ENCODE peak calls at places on chromosomes 1 and 21, in seven cellular contexts. I is mesenchymal stem cell; T is stimulated activated CD4-positive, alpha-beta T cell treated with anti-CD3 and anti-CD28 coated beads, Interleukin-4, amount 100 ng/mL, for 1 hour; D is stimulated activated naive B cell treated with anti-CD40 and anti-IgM and Interleukin-4, amounts not matched to agents 10 μg/mL and 1 μg/mL and 100 μg/mL, for 72 hours; A is stimulated activated CD8-positive, alpha-beta memory T cell treated with anti-CD3 and anti-CD28 coated beads, Interleukin-7, amount 100 ng/mL, for 1 hour; K is heart left ventricle; H is activated CD4-positive, alpha-beta T cell treated with anti-CD3 and anti-CD28 coated beads, Interleukin-2, amount 50 U/mL, for 1 hour. Y is an unnamed sample.

GRCh38 chr1:244138399-244138798 is 87.3 kb downstream of the ZBTB18 start:
- DNase-seq in I (no peak), T (no peak), D (no peak), A (no peak), K (peak; percentile 28), H (no peak), Y (no peak)

GRCh38 chr1:109579496-109579895 is 31.1 kb downstream of the GNAI3 start:
- DNase-seq in I (no peak), T (no peak), D (no peak), A (no peak), K (no peak), H (no peak), Y (no peak)

GRCh38 chr1:155929057-155929456 is 5.2 kb downstream of the KHDC4 start:
- DNase-seq in I (no peak), T (no peak), D (no peak), A (no peak), K (no peak), H (no peak), Y (peak; percentile 59)

GRCh38 chr21:45966995-45967394 is 14.6 kb upstream of the COL6A1 start:
- DNase-seq in I (no peak), T (no peak), D (no peak), A (no peak), K (no peak), H (no peak), Y (no peak)

GRCh38 chr1:240658312-240658975 is 46.5 kb upstream of the GREM2 start:
- DNase-seq in I (no peak), T (no peak), D (no peak), A (no peak), K (no peak), H (no peak), Y (no peak)

GRCh38 chr1:172497230-172497629 is 35.7 kb upstream of the SUCO start:
- DNase-seq in I (peak; percentile 6), T (no peak), D (no peak), A (no peak), K (no peak), H (no peak), Y (no peak)

GRCh38 chr1:17630048-17630830 is 90.7 kb downstream of the ARHGEF10L start:
- DNase-seq in I (no peak), T (no peak), D (no peak), A (no peak), K (peak; percentile 76), H (no peak), Y (no peak)

GRCh38 chr1:95230768-95231191 is 3.2 kb upstream of the RWDD3 start:
- DNase-seq in I (no peak), T (no peak), D (no peak), A (no peak), K (peak; percentile 38), H (no peak), Y (no peak)

GRCh38 chr1:109960745-109961094 is 23.8 kb upstream of the AHCYL1 start:
- DNase-seq in I (no peak), T (no peak), D (no peak), A (no peak), K (no peak), H (no peak), Y (no peak)

GRCh38 chr1:239025223-239025622 is 361.1 kb upstream of the CHRM3 start:
- DNase-seq in I (no peak), T (no peak), D (peak; percentile 1), A (no peak), K (no peak), H (no peak), Y (no peak)

GRCh38 chr1:111739222-111739983 is at the start of gene INKA2:
- DNase-seq in I (peak; percentile 93), T (peak; percentile 70), D (peak; percentile 78), A (peak; percentile 32), K (peak; percentile 96), H (peak; percentile 58), Y (peak; percentile 85)

GRCh38 chr21:39347537-39347936 is 1.4 kb downstream of the HMGN1 start:
- DNase-seq in I (no peak), T (no peak), D (no peak), A (no peak), K (no peak), H (no peak), Y (peak; percentile 33)

GRCh38 chr1:226310637-226311195 is 1.8 kb upstream of the LIN9 start:
- DNase-seq in I (no peak), T (no peak), D (no peak), A (no peak), K (no peak), H (no peak), Y (no peak)

GRCh38 chr1:118145736-118146135 is 39.3 kb downstream of the SPAG17 start:
- DNase-seq in I (no peak), T (no peak), D (no peak), A (no peak), K (no peak), H (no peak), Y (no peak)

GRCh38 chr1:181493885-181494284 is 10.6 kb downstream of the CACNA1E start:
- DNase-seq in I (no peak), T (no peak), D (no peak), A (no peak), K (no peak), H (no peak), Y (no peak)

GRCh38 chr1:1360511-1361169 is 2.3 kb upstream of the MXRA8 start:
- DNase-seq in I (peak; percentile 94), T (no peak), D (no peak), A (no peak), K (peak; percentile 83), H (no peak), Y (no peak)

GRCh38 chr1:111192643-111193519 is 7.6 kb downstream of the DENND2D start:
- DNase-seq in I (peak; percentile 46), T (no peak), D (no peak), A (no peak), K (no peak), H (no peak), Y (no peak)

GRCh38 chr1:173295391-173295790 is 88.3 kb upstream of the TNFSF4 start:
- DNase-seq in I (peak; percentile 38), T (no peak), D (no peak), A (no peak), K (no peak), H (no peak), Y (no peak)

GRCh38 chr1:150548632-150549495 is at the start of gene ADAMTSL4:
- DNase-seq in I (peak; percentile 86), T (peak; percentile 38), D (peak; percentile 37), A (no peak), K (peak; percentile 77), H (no peak), Y (peak; percentile 81)

GRCh38 chr1:112971006-112971405 is 15.0 kb upstream of the SLC16A1 start:
- DNase-seq in I (no peak), T (no peak), D (no peak), A (no peak), K (no peak), H (no peak), Y (no peak)

GRCh38 chr1:200379431-200379755 is 30.4 kb downstream of the ZNF281 start:
- DNase-seq in I (peak; percentile 85), T (no peak), D (no peak), A (no peak), K (no peak), H (no peak), Y (no peak)

GRCh38 chr1:171911506-171911905 is 70.2 kb downstream of the DNM3 start:
- DNase-seq in I (peak; percentile 6), T (no peak), D (no peak), A (no peak), K (no peak), H (no peak), Y (no peak)

GRCh38 chr1:47785561-47786271 is 211.5 kb downstream of the TRABD2B start:
- DNase-seq in I (no peak), T (no peak), D (no peak), A (no peak), K (peak; percentile 64), H (no peak), Y (no peak)

GRCh38 chr1:75600781-75601180 is 10.1 kb downstream of the SLC44A5 start:
- DNase-seq in I (no peak), T (no peak), D (no peak), A (no peak), K (no peak), H (no peak), Y (no peak)

GRCh38 chr1:9890224-9890731 is 19.8 kb downstream of the CTNNBIP1 start:
- DNase-seq in I (peak; percentile 91), T (no peak), D (no peak), A (no peak), K (peak; percentile 77), H (no peak), Y (no peak)

GRCh38 chr1:60055336-60055735 is 18.2 kb downstream of the C1orf87 start:
- DNase-seq in I (peak; percentile 6), T (no peak), D (no peak), A (no peak), K (no peak), H (no peak), Y (no peak)

GRCh38 chr1:172609528-172609927 is 49.4 kb upstream of the FASLG start:
- DNase-seq in I (no peak), T (no peak), D (no peak), A (no peak), K (no peak), H (no peak), Y (peak; percentile 10)

GRCh38 chr1:34619256-34619655 is 135.6 kb upstream of the GJB5 start:
- DNase-seq in I (no peak), T (no peak), D (no peak), A (no peak), K (no peak), H (no peak), Y (no peak)

GRCh38 chr1:232291258-232291657 is 338.7 kb downstream of the SIPA1L2 start:
- DNase-seq in I (no peak), T (no peak), D (no peak), A (no peak), K (peak; percentile 36), H (no peak), Y (no peak)

GRCh38 chr1:205012416-205013140 is 30.4 kb upstream of the CNTN2 start:
- DNase-seq in I (no peak), T (no peak), D (no peak), A (no peak), K (no peak), H (no peak), Y (no peak)

GRCh38 chr1:174191255-174191906 is 32.1 kb downstream of the RABGAP1L start:
- DNase-seq in I (no peak), T (no peak), D (no peak), A (no peak), K (no peak), H (no peak), Y (no peak)

GRCh38 chr1:70038025-70038424 is 167.4 kb downstream of the LRRC40 start:
- DNase-seq in I (peak; percentile 13), T (no peak), D (no peak), A (no peak), K (no peak), H (no peak), Y (no peak)

GRCh38 chr1:111334169-111334568 is 43.5 kb downstream of the CHIA start:
- DNase-seq in I (peak; percentile 20), T (peak; percentile 50), D (no peak), A (no peak), K (no peak), H (peak; percentile 58), Y (peak; percentile 26)

GRCh38 chr1:39508857-39509305 is 17.4 kb downstream of the BMP8A start:
- DNase-seq in I (no peak), T (no peak), D (no peak), A (no peak), K (no peak), H (no peak), Y (no peak)

GRCh38 chr1:242349636-242350035 is 174.9 kb downstream of the PLD5 start:
- DNase-seq in I (no peak), T (no peak), D (no peak), A (no peak), K (no peak), H (no peak), Y (no peak)

GRCh38 chr1:54323324-54323739 is 82.9 kb downstream of the SSBP3 start:
- DNase-seq in I (no peak), T (no peak), D (no peak), A (no peak), K (no peak), H (no peak), Y (no peak)

GRCh38 chr1:145955436-145955835 is 2.4 kb downstream of the LIX1L start:
- DNase-seq in I (no peak), T (no peak), D (no peak), A (no peak), K (no peak), H (no peak), Y (no peak)

GRCh38 chr1:41918450-41919043 is at the start of gene HIVEP3:
- DNase-seq in I (peak; percentile 63), T (no peak), D (no peak), A (no peak), K (no peak), H (no peak), Y (no peak)

Y was measured in erythroblast.